ENCODE peak calls at places on chromosomes 6 and 20, in four cellular contexts. J is nephron progenitor cell, G is endothelial cell, E is AG04450. R is an unnamed sample.
A peak's percentile ranks its signal among the peaks of the same experiment; 100 is the strongest.

GRCh38 chr6:12113190-12113578 is 101.1 kb downstream of the HIVEP1 start:
- DNase-seq in J (no peak), G (no peak), E (peak; percentile 16), R (no peak)

GRCh38 chr20:17705916-17706315 is 6.2 kb downstream of the BANF2 start:
- DNase-seq in J (no peak), G (no peak), E (no peak), R (no peak)

GRCh38 chr6:69933239-69933638 is 66.9 kb downstream of the COL19A1 start:
- DNase-seq in J (no peak), G (no peak), E (no peak), R (no peak)

GRCh38 chr6:163850874-163851273 is 436.4 kb downstream of the QKI start:
- DNase-seq in J (no peak), G (no peak), E (no peak), R (no peak)

GRCh38 chr6:155201461-155202226 is 62.2 kb upstream of the CLDN20 start:
- DNase-seq in J (no peak), G (no peak), E (peak; percentile 49), R (no peak)

GRCh38 chr6:162119349-162119748 is 608.2 kb downstream of the PRKN start:
- DNase-seq in J (no peak), G (peak; percentile 21), E (no peak), R (no peak)

GRCh38 chr6:52787917-52788316 is 15.7 kb downstream of the GSTA1 start:
- DNase-seq in J (no peak), G (no peak), E (no peak), R (no peak)

GRCh38 chr6:152063170-152063921 is 255.9 kb downstream of the ESR1 start:
- DNase-seq in J (no peak), G (no peak), E (no peak), R (no peak)

GRCh38 chr6:48996461-48997119 is 466.5 kb downstream of the MMUT start:
- DNase-seq in J (no peak), G (no peak), E (no peak), R (no peak)

GRCh38 chr20:5719861-5720401 is 30.3 kb upstream of the SHLD1 start:
- DNase-seq in J (no peak), G (no peak), E (no peak), R (no peak)

GRCh38 chr6:160139420-160139851 is 17.8 kb downstream of the SLC22A1 start:
- DNase-seq in J (no peak), G (no peak), E (peak; percentile 74), R (no peak)

GRCh38 chr6:137754366-137754765 is 112.7 kb upstream of the TNFAIP3 start:
- DNase-seq in J (no peak), G (no peak), E (no peak), R (no peak)

GRCh38 chr6:143187173-143187908 is 126.7 kb downstream of the AIG1 start:
- DNase-seq in J (no peak), G (no peak), E (peak; percentile 20), R (no peak)

GRCh38 chr20:62887147-62887859 is 25.7 kb upstream of the TCFL5 start:
- DNase-seq in J (no peak), G (no peak), E (peak; percentile 82), R (no peak)
- TF ChIP-seq CTCF in J (no peak), G (no peak), E (peak; percentile 27), R (no peak)

GRCh38 chr20:43248341-43248740 is 58.6 kb upstream of the PTPRT start:
- DNase-seq in J (no peak), G (no peak), E (no peak), R (no peak)

GRCh38 chr20:43247361-43247760 is 57.7 kb upstream of the PTPRT start:
- DNase-seq in J (no peak), G (no peak), E (no peak), R (no peak)

GRCh38 chr20:43244647-43245046 is 54.9 kb upstream of the PTPRT start:
- DNase-seq in J (no peak), G (no peak), E (no peak), R (no peak)

GRCh38 chr20:43241057-43241702 is 51.5 kb upstream of the PTPRT start:
- DNase-seq in J (no peak), G (no peak), E (no peak), R (no peak)

GRCh38 chr20:43243672-43244269 is 54.1 kb upstream of the PTPRT start:
- DNase-seq in J (peak; percentile 7), G (no peak), E (no peak), R (peak; percentile 30)
- TF ChIP-seq CTCF in J (no peak), G (no peak), E (peak; percentile 10), R (no peak)

GRCh38 chr6:87391334-87391733 is 16.4 kb upstream of the CFAP206 start:
- DNase-seq in J (peak; percentile 16), G (peak; percentile 48), E (no peak), R (peak; percentile 39)
- TF ChIP-seq CTCF in J (peak; percentile 34), G (peak; percentile 44), E (peak; percentile 61), R (peak; percentile 47)

GRCh38 chr20:32609371-32609773 is 24.2 kb upstream of the NOL4L start:
- DNase-seq in J (no peak), G (no peak), E (no peak), R (peak; percentile 47)
- TF ChIP-seq CTCF in J (no peak), G (no peak), E (no peak), R (no peak)

DNA sequence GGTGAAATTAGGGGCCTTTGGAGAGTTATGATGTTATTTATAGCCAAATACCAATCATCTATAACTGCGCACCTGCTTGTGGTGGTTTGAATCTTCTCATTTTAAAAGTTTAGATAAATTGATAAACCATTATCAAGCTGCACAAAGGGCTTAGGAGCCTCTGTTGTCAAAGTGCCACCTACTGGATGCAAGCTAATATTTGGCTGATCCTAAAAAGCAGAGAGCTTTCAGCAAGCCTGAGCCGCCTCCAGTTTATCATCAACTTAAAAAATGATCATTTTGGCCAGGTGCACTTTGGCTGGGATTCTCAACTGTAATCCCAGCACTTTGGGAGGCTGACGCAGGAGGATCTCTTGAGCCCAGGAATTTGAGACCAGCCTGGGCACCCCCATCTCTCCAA is 58.5 kb upstream of the ATXN1 start:
- DNase-seq in J (no peak), G (no peak), E (no peak), R (no peak)
- TF ChIP-seq CTCF in J (no peak), G (no peak), E (peak; percentile 36), R (no peak)

DNA sequence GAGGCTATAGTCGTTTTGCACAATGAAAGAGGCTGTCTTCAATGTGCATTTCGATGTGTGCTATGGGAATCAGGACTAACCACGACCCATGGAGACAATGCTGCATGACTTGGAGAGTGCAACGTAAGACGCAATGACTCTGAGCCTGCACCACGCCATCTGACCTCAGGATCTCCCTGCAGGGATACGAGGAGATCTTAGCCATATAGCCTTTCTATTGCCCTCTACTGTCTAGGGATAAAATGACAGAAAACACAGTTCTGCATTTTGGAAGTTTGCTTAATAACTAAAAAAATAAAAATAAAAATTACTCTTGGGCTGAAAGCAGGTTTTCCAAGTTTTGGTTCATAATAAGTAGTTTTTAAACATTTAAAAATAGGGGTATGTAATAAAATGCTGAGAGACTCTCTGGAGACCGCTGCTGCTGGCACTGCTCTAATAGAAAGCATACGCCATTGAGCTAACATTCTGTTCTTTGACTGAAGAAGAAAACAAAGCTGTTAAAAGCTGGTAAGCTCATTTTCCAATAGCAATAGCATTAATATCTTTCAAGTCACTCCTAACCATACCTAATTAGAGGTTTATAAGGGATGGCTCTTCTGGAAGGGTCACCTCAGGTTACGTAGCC is 87.2 kb downstream of the PDE7B start:
- DNase-seq in J (no peak), G (no peak), E (no peak), R (no peak)
- TF ChIP-seq CTCF in J (peak; percentile 37), G (peak; percentile 15), E (peak; percentile 46), R (peak; percentile 14)

DNA sequence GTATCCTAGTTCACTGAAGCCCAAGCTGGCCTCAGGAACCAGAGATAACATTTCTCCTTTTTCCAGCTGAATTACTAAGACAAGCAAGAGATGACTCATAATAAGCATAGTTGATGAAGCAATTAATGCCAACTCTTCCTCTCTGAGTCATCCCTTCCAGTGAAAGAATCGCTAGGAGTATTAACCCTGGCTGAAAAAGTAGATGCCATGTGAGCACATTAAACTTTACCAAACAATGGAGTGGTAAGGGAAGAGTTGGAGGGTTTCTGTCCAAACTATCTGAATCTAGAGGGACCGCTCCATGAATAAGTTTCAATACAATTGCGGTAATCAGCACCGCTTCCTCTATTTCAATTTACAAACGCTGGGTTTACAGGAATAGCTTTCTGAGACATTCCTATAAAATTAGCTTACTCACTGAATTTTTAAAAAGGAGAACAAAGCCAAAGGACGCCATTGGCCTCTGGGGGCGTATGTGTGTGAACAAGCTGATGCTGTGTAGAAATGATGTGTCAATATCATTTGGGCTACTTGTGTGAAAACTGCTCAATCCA is 48.3 kb downstream of the ATXN1 start:
- DNase-seq in J (no peak), G (no peak), E (peak; percentile 66), R (no peak)
- TF ChIP-seq CTCF in J (no peak), G (peak; percentile 16), E (peak; percentile 51), R (no peak)

GRCh38 chr20:58840816-58841538 is 9.7 kb downstream of the GNAS-AS1 start:
- DNase-seq in J (no peak), G (no peak), E (no peak), R (no peak)

GRCh38 chr20:58843128-58843556 is 7.6 kb downstream of the GNAS-AS1 start:
- DNase-seq in J (no peak), G (no peak), E (no peak), R (no peak)

GRCh38 chr20:58839991-58840747 is 10.5 kb downstream of the GNAS-AS1 start:
- DNase-seq in J (peak; percentile 18), G (no peak), E (no peak), R (peak; percentile 24)

GRCh38 chr20:58841539-58842264 is 9.0 kb downstream of the GNAS-AS1 start:
- DNase-seq in J (peak; percentile 37), G (no peak), E (no peak), R (no peak)

DNA sequence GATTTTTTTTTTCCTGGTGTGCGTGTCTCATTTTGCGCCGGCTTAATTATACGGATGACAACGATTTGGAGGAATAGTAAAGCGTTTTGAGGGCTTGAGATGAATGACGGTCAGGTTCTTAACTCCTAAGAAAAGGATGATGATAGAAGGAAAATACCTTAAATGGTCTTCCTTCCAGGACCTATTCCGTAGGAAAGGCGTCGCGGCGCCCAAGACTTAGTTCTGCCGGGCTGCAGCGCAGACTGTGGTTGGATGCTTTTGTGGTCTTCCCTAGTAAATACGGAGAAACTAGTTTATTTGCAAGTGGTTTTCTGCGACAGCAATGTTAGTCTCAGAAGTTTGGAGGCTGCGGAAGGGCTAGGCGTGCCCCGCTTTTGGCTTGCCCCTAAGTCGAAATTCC is 8.4 kb downstream of the GNAS-AS1 start:
- DNase-seq in J (no peak), G (no peak), E (no peak), R (no peak)
- TF ChIP-seq CTCF in J (no peak), G (no peak), E (no peak), R (no peak)

GRCh38 chr6:105363100-105363754 is 39.7 kb downstream of the PREP start:
- DNase-seq in J (no peak), G (no peak), E (no peak), R (no peak)
- TF ChIP-seq CTCF in J (no peak), G (no peak), E (peak; percentile 58), R (no peak)

R was measured in glutamatergic neuron.